ENCODE peak calls at places on chromosomes 1 and 21, in nine cellular contexts. K, N, P, V, L, F, Q, X and A are unnamed samples.

GRCh38 chr1:67144696-67145095 is 9.9 kb upstream of the C1orf141 start:
- DNase-seq in K (no peak), Q (peak), V (no peak), N (no peak), P (no peak), F (no peak), X (no peak), L (no peak), A (no peak)

GRCh38 chr1:29426701-29427279 is 190.5 kb downstream of the PTPRU start:
- DNase-seq in F (no peak), K (no peak), Q (no peak), X (peak), N (peak), V (no peak), L (no peak), P (no peak), A (no peak)

GRCh38 chr1:34346128-34346527 is 169.4 kb downstream of the C1orf94 start:
- DNase-seq in F (no peak), X (no peak), K (no peak), Q (no peak), P (no peak), V (no peak), L (no peak), N (no peak), A (no peak)

GRCh38 chr1:6141601-6142000 is 38.5 kb downstream of the CHD5 start:
- DNase-seq in X (peak), L (no peak), V (no peak), Q (peak), P (no peak), K (no peak), F (peak), N (no peak), A (no peak)

GRCh38 chr1:224700915-224701531 is 84.9 kb downstream of the CNIH3 start:
- DNase-seq in X (peak), Q (peak), N (no peak), P (no peak), K (no peak), F (peak), L (no peak), V (no peak), A (no peak)

GRCh38 chr1:245448858-245449534 is 294.2 kb downstream of the KIF26B start:
- DNase-seq in Q (no peak), X (no peak), L (no peak), K (no peak), N (no peak), V (no peak), F (no peak), P (no peak), A (no peak)

GRCh38 chr21:26846036-26846931 is 1.1 kb upstream of the ADAMTS1 start:
- DNase-seq in F (peak), P (peak), L (peak), N (peak), X (peak), Q (no peak), V (peak), K (peak), A (no peak)

GRCh38 chr21:44297525-44298290 is 2.1 kb upstream of the PFKL start:
- DNase-seq in K (peak), F (peak), L (peak), N (peak), P (peak), Q (peak), V (peak), X (peak), A (peak)

GRCh38 chr1:200411406-200412257 is 1.8 kb upstream of the ZNF281 start:
- DNase-seq in F (no peak), K (no peak), V (no peak), L (no peak), P (no peak), X (peak), Q (no peak), N (no peak), A (no peak)

GRCh38 chr21:34360488-34361241 is 3.1 kb upstream of the KCNE2 start:
- DNase-seq in P (no peak), N (no peak), Q (no peak), F (no peak), X (peak), K (no peak), V (no peak), L (no peak), A (no peak)

GRCh38 chr21:34362670-34363069 is 1.1 kb upstream of the KCNE2 start:
- DNase-seq in F (no peak), L (no peak), V (no peak), X (peak), P (no peak), K (no peak), N (no peak), Q (no peak), A (no peak)

GRCh38 chr21:34363733-34364132 is at the start of gene KCNE2:
- DNase-seq in N (no peak), L (no peak), F (no peak), V (no peak), X (peak), Q (no peak), K (peak), P (peak), A (no peak)

GRCh38 chr21:34364921-34365320 is 1.1 kb downstream of the KCNE2 start:
- DNase-seq in Q (no peak), N (no peak), F (no peak), P (no peak), X (no peak), L (no peak), K (no peak), V (no peak), A (no peak)

DNA sequence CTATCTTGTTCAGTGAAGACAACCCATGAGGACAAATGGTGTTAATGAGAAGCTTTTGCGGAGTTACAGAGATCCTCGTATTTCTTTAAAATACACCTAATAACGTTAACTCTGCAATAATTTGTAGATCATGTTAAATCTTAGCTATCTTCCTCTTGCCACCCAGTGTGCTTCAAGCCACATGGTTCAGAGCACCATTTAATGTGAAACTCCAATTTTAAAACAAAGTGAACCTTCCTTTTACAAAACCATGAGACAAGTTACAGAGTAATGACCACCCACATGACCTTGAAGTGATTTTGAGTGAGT is 1.7 kb upstream of the KCNE2 start:
- DNase-seq in P (no peak), K (no peak), F (no peak), N (no peak), X (no peak), Q (no peak), V (no peak), L (no peak), A (no peak)
- TF ChIP-seq CTCF in P (no peak), K (no peak), F (no peak), N (no peak), X (no peak), Q (no peak), V (no peak), L (no peak), A (no peak)

DNA sequence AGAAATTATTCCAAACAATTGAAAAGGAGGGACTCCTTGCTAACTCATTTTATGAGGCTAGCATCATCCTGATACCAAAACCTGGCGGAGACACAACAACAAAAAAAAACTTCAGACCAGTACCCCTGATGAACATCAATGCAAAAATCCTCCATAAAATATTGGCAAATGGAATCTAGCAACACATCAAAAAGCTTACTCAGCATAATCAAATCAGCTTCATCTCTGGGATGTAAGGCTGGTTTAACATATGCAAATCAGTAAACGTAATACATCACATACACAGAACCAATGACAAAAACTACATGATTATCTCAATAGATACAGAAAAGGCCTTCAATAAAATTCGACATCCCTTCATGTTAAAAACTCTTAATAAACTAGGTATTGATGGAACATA is 440.1 kb downstream of the NUF2 start:
- DNase-seq in L (no peak), V (no peak), N (no peak), P (no peak), K (no peak), F (no peak), Q (no peak), X (no peak), A (no peak)
- TF ChIP-seq EP300 in L (no peak), V (no peak), N (no peak), P (no peak), K (no peak), F (no peak), Q (no peak), X (no peak), A (no peak)

GRCh38 chr21:38857152-38857825 is 51.6 kb downstream of the ETS2 start:
- DNase-seq in P (no peak), Q (peak), L (no peak), N (no peak), F (no peak), X (no peak), V (no peak), K (no peak), A (peak)
- TF ChIP-seq CTCF in P (no peak), Q (no peak), L (no peak), N (no peak), F (no peak), X (no peak), V (no peak), K (no peak), A (no peak)

GRCh38 chr1:212284332-212284743 is 872 bp upstream of the PPP2R5A start:
- DNase-seq in V (no peak), L (no peak), Q (no peak), X (no peak), F (no peak), K (no peak), P (no peak), N (no peak), A (no peak)
- TF ChIP-seq EP300 in V (no peak), L (no peak), Q (no peak), X (no peak), F (no peak), K (no peak), P (no peak), N (no peak), A (no peak)